ENCODE peak calls at places on chromosomes 3 and 15, in five cellular contexts. L is mammary epithelial cell, I is mesenchymal stem cell, P is GM23248, B is tibial artery. O is an unnamed sample.

GRCh38 chr3:79263423-79263822 is 504.4 kb downstream of the ROBO1 start:
- DNase-seq in L (no peak), I (no peak), P (peak; percentile 17), B (no peak), O (no peak)

GRCh38 chr3:40780801-40781406 is 256.1 kb downstream of the ZNF621 start:
- DNase-seq in L (peak; percentile 50), I (no peak), P (peak; percentile 47), B (peak; percentile 76), O (peak; percentile 53)

GRCh38 chr15:53312707-53313106 is 446.8 kb downstream of the WDR72 start:
- DNase-seq in L (no peak), I (no peak), P (no peak), B (no peak), O (no peak)

GRCh38 chr15:85044251-85044853 is 62.7 kb downstream of the PDE8A start:
- DNase-seq in L (peak; percentile 40), I (peak; percentile 80), P (peak; percentile 83), B (no peak), O (no peak)

GRCh38 chr3:151751161-151751560 is 17.4 kb downstream of the AADACL2 start:
- DNase-seq in L (peak; percentile 69), I (peak; percentile 7), P (peak; percentile 69), B (no peak), O (no peak)

GRCh38 chr3:174193559-174193958 is 665.6 kb upstream of the NAALADL2 start:
- DNase-seq in L (no peak), I (no peak), P (peak; percentile 5), B (no peak), O (no peak)

GRCh38 chr3:16243706-16244490 is 20.8 kb downstream of the DPH3 start:
- DNase-seq in L (no peak), I (peak; percentile 31), P (peak; percentile 51), B (no peak), O (no peak)

GRCh38 chr3:187568171-187568570 is 102.0 kb downstream of the SST start:
- DNase-seq in L (no peak), I (no peak), P (no peak), B (no peak), O (no peak)

GRCh38 chr3:80010021-80010420 is 242.2 kb upstream of the ROBO1 start:
- DNase-seq in L (no peak), I (no peak), P (no peak), B (no peak), O (no peak)

GRCh38 chr3:62558549-62559112 is 185.3 kb upstream of the FEZF2 start:
- DNase-seq in L (no peak), I (peak; percentile 20), P (no peak), B (no peak), O (no peak)

GRCh38 chr3:143314291-143315093 is 194.9 kb downstream of the CHST2 start:
- DNase-seq in L (no peak), I (no peak), P (peak; percentile 70), B (no peak), O (no peak)

GRCh38 chr3:121951291-121951690 is 57.1 kb downstream of the SLC15A2 start:
- DNase-seq in L (no peak), I (peak; percentile 34), P (no peak), B (no peak), O (peak; percentile 26)

GRCh38 chr15:43794269-43795037 is 2.3 kb downstream of the SERF2 start:
- DNase-seq in L (no peak), I (peak; percentile 75), P (peak; percentile 86), B (no peak), O (no peak)

GRCh38 chr15:42152921-42153680 is 3.3 kb downstream of the PLA2G4F start:
- DNase-seq in L (no peak), I (no peak), P (no peak), B (peak; percentile 59), O (no peak)

GRCh38 chr3:131485116-131485515 is 17.7 kb downstream of the MRPL3 start:
- DNase-seq in L (no peak), I (no peak), P (no peak), B (no peak), O (no peak)

GRCh38 chr3:150786791-150787190 is 23.8 kb upstream of the SIAH2 start:
- DNase-seq in L (peak; percentile 48), I (no peak), P (peak; percentile 45), B (no peak), O (no peak)

GRCh38 chr15:58331903-58332675 is 99.7 kb upstream of the LIPC start:
- DNase-seq in L (peak; percentile 98), I (peak; percentile 100), P (peak; percentile 98), B (peak; percentile 98), O (peak; percentile 96)

GRCh38 chr3:37987315-37987697 is 3.3 kb upstream of the VILL start:
- DNase-seq in L (no peak), I (no peak), P (no peak), B (peak; percentile 42), O (peak; percentile 44)

GRCh38 chr15:76151599-76151974 is 91.8 kb downstream of the TMEM266 start:
- DNase-seq in L (no peak), I (no peak), P (no peak), B (no peak), O (no peak)

GRCh38 chr3:36480916-36481648 is 100.8 kb downstream of the STAC start:
- DNase-seq in L (no peak), I (no peak), P (peak; percentile 88), B (no peak), O (no peak)

GRCh38 chr15:64455951-64456350 is 4.4 kb upstream of the ZNF609 start:
- DNase-seq in L (no peak), I (no peak), P (no peak), B (no peak), O (no peak)

GRCh38 chr3:120192579-120192978 is 92.4 kb downstream of the GPR156 start:
- DNase-seq in L (no peak), I (no peak), P (peak; percentile 52), B (no peak), O (no peak)

GRCh38 chr3:49602877-49603411 is 48.7 kb downstream of the BSN start:
- DNase-seq in L (peak; percentile 83), I (no peak), P (no peak), B (no peak), O (peak; percentile 30)

GRCh38 chr3:12961726-12962036 is 111.5 kb downstream of the IQSEC1 start:
- DNase-seq in L (no peak), I (no peak), P (no peak), B (no peak), O (no peak)

GRCh38 chr3:56851966-56852884 is 50.5 kb upstream of the ARHGEF3 start:
- DNase-seq in L (peak; percentile 87), I (peak; percentile 28), P (no peak), B (no peak), O (no peak)

GRCh38 chr3:155069729-155070128 is 10.4 kb upstream of the MME start:
- DNase-seq in L (no peak), I (peak; percentile 59), P (no peak), B (no peak), O (no peak)

GRCh38 chr15:57743424-57743823 is 36.9 kb downstream of the POLR2M start:
- DNase-seq in L (no peak), I (no peak), P (no peak), B (no peak), O (no peak)

GRCh38 chr15:90873998-90874605 is 5.7 kb downstream of the FURIN start:
- DNase-seq in L (no peak), I (peak; percentile 33), P (peak; percentile 33), B (no peak), O (peak; percentile 92)

GRCh38 chr3:190384241-190384863 is 3.6 kb upstream of the CLDN16 start:
- DNase-seq in L (peak; percentile 90), I (peak; percentile 64), P (peak; percentile 51), B (no peak), O (no peak)

GRCh38 chr15:25246641-25247417 is 192.0 kb downstream of the UBE3A start:
- DNase-seq in L (no peak), I (no peak), P (no peak), B (peak; percentile 51), O (peak; percentile 7)

GRCh38 chr3:71254251-71254650 is 329.3 kb downstream of the FOXP1 start:
- DNase-seq in L (no peak), I (no peak), P (peak; percentile 7), B (no peak), O (no peak)

GRCh38 chr3:11613851-11614491 is 29.7 kb downstream of the VGLL4 start:
- DNase-seq in L (no peak), I (no peak), P (peak; percentile 58), B (no peak), O (no peak)
- H3K4me3 ChIP-seq in L (no peak overlapping the region), I (no peak overlapping the region), P (no peak overlapping the region), B (no peak overlapping the region), O (no peak overlapping the region)

DNA sequence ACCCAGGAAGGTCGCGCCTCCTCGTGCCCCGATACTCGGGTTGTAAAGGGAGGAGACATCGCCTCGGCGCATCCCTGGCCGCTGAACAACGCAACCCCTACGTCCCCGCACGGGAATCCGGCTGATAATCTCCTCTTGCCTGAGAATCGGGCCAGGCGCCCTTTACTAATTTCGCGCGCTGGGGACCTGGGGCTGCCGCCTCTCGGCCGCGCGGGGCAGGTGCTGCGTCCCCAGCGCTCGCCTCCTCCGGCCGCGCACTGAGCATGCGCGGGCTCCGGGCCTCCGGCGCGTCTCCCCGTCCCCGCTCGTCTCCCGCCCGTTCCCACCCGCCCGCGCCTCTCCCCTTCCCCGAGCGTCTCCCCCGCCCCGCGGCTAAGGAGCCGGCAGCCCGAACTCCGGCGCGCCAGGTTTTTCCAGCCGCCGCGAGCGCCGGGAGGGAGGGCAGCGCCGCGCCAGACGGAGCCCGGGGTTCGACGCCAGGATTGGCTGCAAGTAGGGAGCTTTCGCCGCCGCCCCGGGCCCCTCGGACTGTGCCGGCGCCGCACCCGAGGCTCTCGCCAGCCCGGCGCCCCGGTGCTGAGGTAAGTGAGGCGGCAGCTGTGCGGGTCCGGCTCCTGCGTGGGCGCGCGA is at the start of gene CNTN4:
- DNase-seq in L (no peak), I (peak; percentile 82), P (peak; percentile 16), B (peak; percentile 91), O (peak; percentile 75)
- H3K27me3 ChIP-seq in L (peaks cover 17% of the 10 kb centered on the region), I (peaks cover 52% of the 10 kb centered on the region), P (peaks cover 27% of the 10 kb centered on the region), B (no peaks in the 10 kb centered on the region), O (no peaks in the 10 kb centered on the region)

GRCh38 chr3:182925330-182925943 is 54.9 kb downstream of the DCUN1D1 start:
- DNase-seq in L (peak; percentile 79), I (peak; percentile 40), P (peak; percentile 81), B (no peak), O (no peak)
- H3K4me3 ChIP-seq in L (no peak overlapping the region), I (no peak overlapping the region), P (no peak overlapping the region), B (no peak overlapping the region), O (no peak overlapping the region)

GRCh38 chr3:45143673-45144670 is 2.2 kb downstream of the CDCP1 start:
- DNase-seq in L (no peak), I (peak; percentile 78), P (no peak), B (no peak), O (no peak)
- H3K27me3 ChIP-seq in L (no peaks in the 10 kb centered on the region), I (no peaks in the 10 kb centered on the region), P (no peaks in the 10 kb centered on the region), B (no peaks in the 10 kb centered on the region), O (no peaks in the 10 kb centered on the region)

DNA sequence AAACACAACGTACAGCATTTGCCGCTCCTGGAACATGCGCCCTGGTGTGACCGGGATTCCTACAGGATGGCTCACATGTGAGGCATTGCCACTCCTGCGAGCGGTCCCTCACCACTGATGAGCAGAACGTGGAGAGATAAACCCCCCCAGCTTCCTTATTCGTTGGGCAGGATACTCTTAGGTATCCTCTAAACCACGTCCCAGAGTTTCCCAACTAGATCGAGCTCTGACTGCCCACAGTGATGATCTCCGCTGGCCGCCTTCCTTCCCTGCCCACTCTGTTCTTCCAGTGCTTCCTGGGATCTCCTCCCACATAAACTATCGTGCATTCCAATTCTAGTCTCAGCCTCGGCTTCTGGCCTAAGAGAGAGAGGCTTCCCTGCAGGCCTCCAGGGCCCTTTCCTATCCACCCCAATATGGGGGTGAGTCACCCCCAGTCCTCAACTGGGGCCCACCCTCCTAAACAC is 91.8 kb downstream of the TOP2B start:
- DNase-seq in L (no peak), I (peak; percentile 81), P (peak; percentile 10), B (no peak), O (no peak)
- H3K4me3 ChIP-seq in L (no peak overlapping the region), I (no peak overlapping the region), P (no peak overlapping the region), B (no peak overlapping the region), O (no peak overlapping the region)